ENCODE peak calls at places on chromosomes 13 and 19, in seven cellular contexts. One of them, this sample, is unnamed.

GRCh38 chr13:113119166-113119821 is 3.3 kb upstream of the F10 start:
- DNase-seq in epithelial cell of esophagus: no peak
- DNase-seq in AG09319: no peak
- DNase-seq in foreskin keratinocyte: no peak
- DNase-seq in tibial artery: no peak
- DNase-seq in SK-N-SH: no peak
- DNase-seq in WTC11: no peak
- DNase-seq in this sample: no peak

GRCh38 chr19:5953034-5953589 is 24.8 kb downstream of the RANBP3 start:
- DNase-seq in tibial artery: no peak
- DNase-seq in SK-N-SH: no peak
- DNase-seq in epithelial cell of esophagus: no peak
- DNase-seq in foreskin keratinocyte: no peak
- DNase-seq in AG09319: no peak
- DNase-seq in WTC11: no peak
- DNase-seq in this sample: no peak

GRCh38 chr13:44801990-44802389 is 187.3 kb downstream of the NUFIP1 start:
- DNase-seq in WTC11: no peak
- DNase-seq in tibial artery: no peak
- DNase-seq in SK-N-SH: no peak
- DNase-seq in foreskin keratinocyte: peak; percentile 66
- DNase-seq in epithelial cell of esophagus: peak; percentile 76
- DNase-seq in AG09319: no peak
- DNase-seq in this sample: no peak

GRCh38 chr13:53124568-53125094 is 96.0 kb downstream of the OLFM4 start:
- DNase-seq in AG09319: no peak
- DNase-seq in epithelial cell of esophagus: no peak
- DNase-seq in SK-N-SH: no peak
- DNase-seq in WTC11: no peak
- DNase-seq in tibial artery: no peak
- DNase-seq in foreskin keratinocyte: no peak
- DNase-seq in this sample: no peak

GRCh38 chr19:17327068-17327653 is 7.5 kb downstream of the ANO8 start:
- DNase-seq in foreskin keratinocyte: no peak
- DNase-seq in SK-N-SH: no peak
- DNase-seq in AG09319: no peak
- DNase-seq in WTC11: no peak
- DNase-seq in tibial artery: no peak
- DNase-seq in epithelial cell of esophagus: no peak
- DNase-seq in this sample: no peak

GRCh38 chr19:38512277-38512676 is 78.8 kb downstream of the RYR1 start:
- DNase-seq in epithelial cell of esophagus: no peak
- DNase-seq in foreskin keratinocyte: no peak
- DNase-seq in SK-N-SH: no peak
- DNase-seq in WTC11: no peak
- DNase-seq in tibial artery: no peak
- DNase-seq in AG09319: no peak
- DNase-seq in this sample: no peak

GRCh38 chr19:48443731-48444128 is 2.1 kb upstream of the GRWD1 start:
- DNase-seq in epithelial cell of esophagus: no peak
- DNase-seq in tibial artery: no peak
- DNase-seq in AG09319: no peak
- DNase-seq in SK-N-SH: no peak
- DNase-seq in foreskin keratinocyte: no peak
- DNase-seq in WTC11: no peak
- DNase-seq in this sample: no peak

GRCh38 chr13:109818891-109819290 is 32.5 kb upstream of the IRS2 start:
- DNase-seq in foreskin keratinocyte: peak; percentile 79
- DNase-seq in WTC11: no peak
- DNase-seq in epithelial cell of esophagus: peak; percentile 48
- DNase-seq in AG09319: no peak
- DNase-seq in tibial artery: no peak
- DNase-seq in SK-N-SH: no peak
- DNase-seq in this sample: no peak

GRCh38 chr19:50933640-50934039 is 19.2 kb downstream of the KLK5 start:
- DNase-seq in tibial artery: no peak
- DNase-seq in SK-N-SH: no peak
- DNase-seq in foreskin keratinocyte: peak; percentile 93
- DNase-seq in AG09319: no peak
- DNase-seq in epithelial cell of esophagus: peak; percentile 82
- DNase-seq in WTC11: no peak
- DNase-seq in this sample: no peak

GRCh38 chr19:43455321-43456113 is 9.9 kb downstream of the LYPD3 start:
- DNase-seq in tibial artery: no peak
- DNase-seq in SK-N-SH: no peak
- DNase-seq in AG09319: no peak
- DNase-seq in WTC11: no peak
- DNase-seq in epithelial cell of esophagus: peak; percentile 62
- DNase-seq in foreskin keratinocyte: no peak
- DNase-seq in this sample: no peak

GRCh38 chr19:51931921-51932320 is 4.6 kb downstream of the ZNF613 start:
- DNase-seq in AG09319: no peak
- DNase-seq in WTC11: no peak
- DNase-seq in SK-N-SH: no peak
- DNase-seq in epithelial cell of esophagus: no peak
- DNase-seq in tibial artery: no peak
- DNase-seq in foreskin keratinocyte: no peak
- DNase-seq in this sample: no peak

GRCh38 chr13:30832845-30833332 is 73.2 kb upstream of the MEDAG start:
- DNase-seq in WTC11: peak; percentile 37
- DNase-seq in epithelial cell of esophagus: peak; percentile 89
- DNase-seq in tibial artery: no peak
- DNase-seq in AG09319: no peak
- DNase-seq in foreskin keratinocyte: peak; percentile 79
- DNase-seq in SK-N-SH: peak; percentile 82
- DNase-seq in this sample: peak; percentile 47

GRCh38 chr13:28357846-28358496 is 137.0 kb downstream of the FLT1 start:
- DNase-seq in SK-N-SH: no peak
- DNase-seq in foreskin keratinocyte: no peak
- DNase-seq in epithelial cell of esophagus: peak; percentile 3
- DNase-seq in AG09319: no peak
- DNase-seq in WTC11: no peak
- DNase-seq in tibial artery: no peak
- DNase-seq in this sample: no peak

GRCh38 chr13:65445340-65445739 is 1784.8 kb downstream of the PCDH9 start:
- DNase-seq in SK-N-SH: no peak
- DNase-seq in foreskin keratinocyte: no peak
- DNase-seq in WTC11: no peak
- DNase-seq in AG09319: no peak
- DNase-seq in epithelial cell of esophagus: no peak
- DNase-seq in tibial artery: no peak
- DNase-seq in this sample: no peak

GRCh38 chr13:59120297-59120843 is 1043.4 kb downstream of the DIAPH3 start:
- DNase-seq in foreskin keratinocyte: no peak
- DNase-seq in epithelial cell of esophagus: no peak
- DNase-seq in WTC11: no peak
- DNase-seq in tibial artery: no peak
- DNase-seq in AG09319: no peak
- DNase-seq in SK-N-SH: no peak
- DNase-seq in this sample: no peak

GRCh38 chr13:113305208-113305607 is 8.2 kb downstream of the LAMP1 start:
- DNase-seq in AG09319: no peak
- DNase-seq in foreskin keratinocyte: peak; percentile 92
- DNase-seq in tibial artery: no peak
- DNase-seq in SK-N-SH: no peak
- DNase-seq in WTC11: no peak
- DNase-seq in epithelial cell of esophagus: peak; percentile 98
- DNase-seq in this sample: no peak

GRCh38 chr13:31199527-31199848 is 287 bp upstream of the B3GLCT start:
- DNase-seq in epithelial cell of esophagus: no peak
- DNase-seq in AG09319: no peak
- DNase-seq in foreskin keratinocyte: no peak
- DNase-seq in WTC11: no peak
- DNase-seq in SK-N-SH: no peak
- DNase-seq in tibial artery: no peak
- DNase-seq in this sample: no peak

GRCh38 chr19:48533770-48534169 is 18.2 kb upstream of the SULT2B1 start:
- DNase-seq in WTC11: no peak
- DNase-seq in epithelial cell of esophagus: no peak
- DNase-seq in tibial artery: no peak
- DNase-seq in SK-N-SH: no peak
- DNase-seq in foreskin keratinocyte: no peak
- DNase-seq in AG09319: no peak
- DNase-seq in this sample: no peak

GRCh38 chr19:5695649-5696195 is 5.6 kb downstream of the RPL36 start:
- DNase-seq in foreskin keratinocyte: no peak
- DNase-seq in tibial artery: no peak
- DNase-seq in WTC11: no peak
- DNase-seq in AG09319: no peak
- DNase-seq in epithelial cell of esophagus: no peak
- DNase-seq in SK-N-SH: no peak
- DNase-seq in this sample: peak; percentile 50

GRCh38 chr19:43807651-43808050 is 5.4 kb upstream of the LYPD5 start:
- DNase-seq in foreskin keratinocyte: no peak
- DNase-seq in epithelial cell of esophagus: no peak
- DNase-seq in AG09319: no peak
- DNase-seq in WTC11: no peak
- DNase-seq in SK-N-SH: no peak
- DNase-seq in tibial artery: no peak
- DNase-seq in this sample: no peak

GRCh38 chr19:19514215-19514633 is 1.1 kb downstream of the TSSK6 start:
- DNase-seq in WTC11: no peak
- DNase-seq in AG09319: peak; percentile 29
- DNase-seq in foreskin keratinocyte: peak; percentile 38
- DNase-seq in tibial artery: no peak
- DNase-seq in epithelial cell of esophagus: no peak
- DNase-seq in SK-N-SH: no peak
- DNase-seq in this sample: no peak

GRCh38 chr19:2547721-2548120 is 71.8 kb downstream of the GADD45B start:
- DNase-seq in foreskin keratinocyte: no peak
- DNase-seq in WTC11: no peak
- DNase-seq in SK-N-SH: no peak
- DNase-seq in epithelial cell of esophagus: no peak
- DNase-seq in tibial artery: no peak
- DNase-seq in AG09319: no peak
- DNase-seq in this sample: no peak

GRCh38 chr13:51045450-51045849 is 65.6 kb downstream of the C13orf42 start:
- DNase-seq in epithelial cell of esophagus: no peak
- DNase-seq in tibial artery: no peak
- DNase-seq in AG09319: no peak
- DNase-seq in foreskin keratinocyte: no peak
- DNase-seq in SK-N-SH: no peak
- DNase-seq in WTC11: no peak
- DNase-seq in this sample: no peak

GRCh38 chr13:51048166-51048461 is 63.0 kb downstream of the C13orf42 start:
- DNase-seq in foreskin keratinocyte: no peak
- DNase-seq in SK-N-SH: no peak
- DNase-seq in WTC11: no peak
- DNase-seq in AG09319: no peak
- DNase-seq in epithelial cell of esophagus: no peak
- DNase-seq in tibial artery: no peak
- DNase-seq in this sample: no peak

GRCh38 chr13:51044023-51044665 is 66.9 kb downstream of the C13orf42 start:
- DNase-seq in SK-N-SH: no peak
- DNase-seq in AG09319: no peak
- DNase-seq in tibial artery: no peak
- DNase-seq in foreskin keratinocyte: no peak
- DNase-seq in epithelial cell of esophagus: no peak
- DNase-seq in WTC11: peak; percentile 39
- DNase-seq in this sample: no peak

GRCh38 chr13:51050021-51050886 is 60.8 kb downstream of the C13orf42 start:
- DNase-seq in AG09319: no peak
- DNase-seq in foreskin keratinocyte: no peak
- DNase-seq in WTC11: no peak
- DNase-seq in SK-N-SH: no peak
- DNase-seq in epithelial cell of esophagus: no peak
- DNase-seq in tibial artery: no peak
- DNase-seq in this sample: no peak

GRCh38 chr13:51047434-51048165 is 63.5 kb downstream of the C13orf42 start:
- DNase-seq in SK-N-SH: no peak
- DNase-seq in AG09319: no peak
- DNase-seq in epithelial cell of esophagus: no peak
- DNase-seq in foreskin keratinocyte: no peak
- DNase-seq in tibial artery: no peak
- DNase-seq in WTC11: no peak
- DNase-seq in this sample: no peak
- TF ChIP-seq CTCF in SK-N-SH: no peak
- TF ChIP-seq CTCF in AG09319: no peak
- TF ChIP-seq CTCF in epithelial cell of esophagus: no peak
- TF ChIP-seq CTCF in foreskin keratinocyte: no peak
- TF ChIP-seq CTCF in tibial artery: no peak
- TF ChIP-seq CTCF in WTC11: no peak
- TF ChIP-seq CTCF in this sample: no peak

GRCh38 chr13:110915057-110915873 is at the start of gene ANKRD10:
- DNase-seq in SK-N-SH: peak; percentile 98
- DNase-seq in AG09319: peak; percentile 99
- DNase-seq in WTC11: peak; percentile 99
- DNase-seq in epithelial cell of esophagus: peak; percentile 97
- DNase-seq in foreskin keratinocyte: peak; percentile 95
- DNase-seq in tibial artery: peak; percentile 99
- DNase-seq in this sample: peak; percentile 100
- TF ChIP-seq CTCF in SK-N-SH: peak; percentile 79
- TF ChIP-seq CTCF in AG09319: peak; percentile 73
- TF ChIP-seq CTCF in WTC11: peak; percentile 58
- TF ChIP-seq CTCF in epithelial cell of esophagus: peak; percentile 63
- TF ChIP-seq CTCF in foreskin keratinocyte: peak; percentile 98
- TF ChIP-seq CTCF in tibial artery: peak; percentile 90
- TF ChIP-seq CTCF in this sample: peak; percentile 91

GRCh38 chr19:16025108-16026101 is 50.9 kb upstream of the TPM4 start:
- DNase-seq in foreskin keratinocyte: peak; percentile 15
- DNase-seq in tibial artery: no peak
- DNase-seq in WTC11: peak; percentile 67
- DNase-seq in SK-N-SH: peak; percentile 61
- DNase-seq in AG09319: peak; percentile 19
- DNase-seq in epithelial cell of esophagus: peak; percentile 13
- DNase-seq in this sample: peak; percentile 82
- TF ChIP-seq CTCF in foreskin keratinocyte: peak; percentile 49
- TF ChIP-seq CTCF in tibial artery: peak; percentile 43
- TF ChIP-seq CTCF in WTC11: peak; percentile 19
- TF ChIP-seq CTCF in SK-N-SH: peak; percentile 59
- TF ChIP-seq CTCF in AG09319: peak; percentile 67
- TF ChIP-seq CTCF in epithelial cell of esophagus: peak; percentile 37
- TF ChIP-seq CTCF in this sample: no peak

DNA sequence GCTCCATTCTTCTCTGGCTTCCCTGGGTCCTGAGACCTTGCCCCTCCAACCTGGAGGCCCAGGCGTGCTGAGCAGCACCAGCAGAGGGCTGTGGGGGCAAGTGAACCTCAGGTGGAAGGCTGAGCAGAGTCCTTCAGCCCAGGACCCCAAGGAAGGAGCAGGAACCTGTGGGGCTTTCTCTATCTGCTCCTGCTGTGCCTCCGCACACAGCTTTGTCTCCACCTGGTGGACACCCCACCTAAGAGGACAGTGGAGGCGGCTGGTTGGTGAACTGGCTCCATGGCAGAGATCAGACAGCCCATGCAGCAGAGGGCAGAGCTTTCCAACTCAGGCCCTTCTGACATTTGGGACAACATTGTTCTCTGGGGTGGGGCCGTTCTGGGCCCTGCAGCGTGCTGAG is 19.7 kb downstream of the ZFR2 start:
- DNase-seq in WTC11: peak; percentile 33
- DNase-seq in epithelial cell of esophagus: peak; percentile 36
- DNase-seq in AG09319: no peak
- DNase-seq in SK-N-SH: peak; percentile 57
- DNase-seq in tibial artery: no peak
- DNase-seq in foreskin keratinocyte: peak; percentile 35
- DNase-seq in this sample: peak; percentile 80
- TF ChIP-seq CTCF in WTC11: no peak
- TF ChIP-seq CTCF in epithelial cell of esophagus: peak; percentile 20
- TF ChIP-seq CTCF in AG09319: peak; percentile 15
- TF ChIP-seq CTCF in SK-N-SH: peak; percentile 53
- TF ChIP-seq CTCF in tibial artery: no peak
- TF ChIP-seq CTCF in foreskin keratinocyte: peak; percentile 56
- TF ChIP-seq CTCF in this sample: peak; percentile 76

GRCh38 chr19:41408256-41408655 is 10.6 kb downstream of the BCKDHA start:
- DNase-seq in tibial artery: no peak
- DNase-seq in SK-N-SH: no peak
- DNase-seq in WTC11: no peak
- DNase-seq in AG09319: no peak
- DNase-seq in foreskin keratinocyte: no peak
- DNase-seq in epithelial cell of esophagus: no peak
- DNase-seq in this sample: peak; percentile 45
- TF ChIP-seq CTCF in tibial artery: no peak
- TF ChIP-seq CTCF in SK-N-SH: no peak
- TF ChIP-seq CTCF in WTC11: no peak
- TF ChIP-seq CTCF in AG09319: no peak
- TF ChIP-seq CTCF in foreskin keratinocyte: no peak
- TF ChIP-seq CTCF in epithelial cell of esophagus: no peak
- TF ChIP-seq CTCF in this sample: peak; percentile 43

This sample was measured in H9.